ENCODE peak calls at places on chromosomes 13 and 19, in five cellular contexts. One of them, this sample, is unnamed. For H3K4me1 and H3K36me3, the result is how much of the 10 kb centered on the place peaks cover.

GRCh38 chr19:14059093-14059480 is 2.8 kb downstream of the PALM3 start:
- DNase-seq in stomach: peak
- DNase-seq in thoracic aorta: no peak
- DNase-seq in CD8-positive, alpha-beta T cell: peak
- DNase-seq in body of pancreas: no peak
- DNase-seq in this sample: peak

GRCh38 chr13:83709751-83710515 is 172.3 kb downstream of the SLITRK1 start:
- DNase-seq in stomach: no peak
- DNase-seq in thoracic aorta: no peak
- DNase-seq in CD8-positive, alpha-beta T cell: no peak
- DNase-seq in body of pancreas: no peak
- DNase-seq in this sample: no peak

GRCh38 chr19:38944981-38945506 is 14.3 kb downstream of the MRPS12 start:
- DNase-seq in stomach: no peak
- DNase-seq in thoracic aorta: no peak
- DNase-seq in CD8-positive, alpha-beta T cell: no peak
- DNase-seq in body of pancreas: no peak
- DNase-seq in this sample: no peak

GRCh38 chr19:52602931-52603330 is 32.8 kb downstream of the ZNF701 start:
- DNase-seq in stomach: no peak
- DNase-seq in thoracic aorta: no peak
- DNase-seq in CD8-positive, alpha-beta T cell: no peak
- DNase-seq in body of pancreas: no peak
- DNase-seq in this sample: no peak

GRCh38 chr13:112057736-112058518 is 9.0 kb upstream of the SOX1 start:
- DNase-seq in stomach: no peak
- DNase-seq in thoracic aorta: no peak
- DNase-seq in CD8-positive, alpha-beta T cell: no peak
- DNase-seq in body of pancreas: no peak
- DNase-seq in this sample: no peak

GRCh38 chr13:32370805-32371204 is 55.5 kb downstream of the BRCA2 start:
- DNase-seq in stomach: no peak
- DNase-seq in thoracic aorta: no peak
- DNase-seq in CD8-positive, alpha-beta T cell: no peak
- DNase-seq in body of pancreas: no peak
- DNase-seq in this sample: no peak

GRCh38 chr13:44312131-44312530 is 61.5 kb upstream of the SERP2 start:
- DNase-seq in stomach: no peak
- DNase-seq in thoracic aorta: no peak
- DNase-seq in CD8-positive, alpha-beta T cell: no peak
- DNase-seq in body of pancreas: no peak
- DNase-seq in this sample: no peak

GRCh38 chr13:41577437-41577836 is 120.1 kb downstream of the RGCC start:
- DNase-seq in stomach: peak
- DNase-seq in thoracic aorta: no peak
- DNase-seq in CD8-positive, alpha-beta T cell: no peak
- DNase-seq in body of pancreas: no peak
- DNase-seq in this sample: no peak

GRCh38 chr19:29503140-29503758 is 22.5 kb upstream of the VSTM2B start:
- DNase-seq in stomach: no peak
- DNase-seq in thoracic aorta: no peak
- DNase-seq in CD8-positive, alpha-beta T cell: no peak
- DNase-seq in body of pancreas: no peak
- DNase-seq in this sample: no peak

GRCh38 chr19:34180273-34180672 is 8.0 kb downstream of the LSM14A start:
- DNase-seq in stomach: no peak
- DNase-seq in thoracic aorta: no peak
- DNase-seq in CD8-positive, alpha-beta T cell: no peak
- DNase-seq in body of pancreas: no peak
- DNase-seq in this sample: no peak
- H3K4me1 ChIP-seq in stomach: half or more
- H3K4me1 ChIP-seq in thoracic aorta: half or more
- H3K4me1 ChIP-seq in CD8-positive, alpha-beta T cell: half or more
- H3K4me1 ChIP-seq in body of pancreas: half or more
- H3K4me1 ChIP-seq in this sample: half or more

GRCh38 chr13:113350065-113350937 is 13.6 kb downstream of the GRTP1 start:
- DNase-seq in stomach: no peak
- DNase-seq in thoracic aorta: no peak
- DNase-seq in CD8-positive, alpha-beta T cell: no peak
- DNase-seq in body of pancreas: no peak
- DNase-seq in this sample: no peak
- H3K36me3 ChIP-seq in stomach: under half
- H3K36me3 ChIP-seq in thoracic aorta: under half
- H3K36me3 ChIP-seq in CD8-positive, alpha-beta T cell: under half
- H3K36me3 ChIP-seq in body of pancreas: under half
- H3K36me3 ChIP-seq in this sample: under half

GRCh38 chr13:75363371-75363770 is 118.6 kb downstream of the TBC1D4 start:
- DNase-seq in stomach: no peak
- DNase-seq in thoracic aorta: no peak
- DNase-seq in CD8-positive, alpha-beta T cell: no peak
- DNase-seq in body of pancreas: no peak
- DNase-seq in this sample: peak
- H3K4me1 ChIP-seq in stomach: under half
- H3K4me1 ChIP-seq in thoracic aorta: under half
- H3K4me1 ChIP-seq in CD8-positive, alpha-beta T cell: under half
- H3K4me1 ChIP-seq in body of pancreas: under half
- H3K4me1 ChIP-seq in this sample: under half

GRCh38 chr19:58554494-58555368 is at the start of gene CHMP2A:
- DNase-seq in stomach: peak
- DNase-seq in thoracic aorta: peak
- DNase-seq in CD8-positive, alpha-beta T cell: peak
- DNase-seq in body of pancreas: peak
- DNase-seq in this sample: peak

GRCh38 chr19:58553799-58554493 is 959 bp downstream of the CHMP2A start:
- DNase-seq in stomach: no peak
- DNase-seq in thoracic aorta: no peak
- DNase-seq in CD8-positive, alpha-beta T cell: no peak
- DNase-seq in body of pancreas: peak
- DNase-seq in this sample: no peak

GRCh38 chr19:58551123-58551497 is 3.8 kb downstream of the CHMP2A start:
- DNase-seq in stomach: no peak
- DNase-seq in thoracic aorta: no peak
- DNase-seq in CD8-positive, alpha-beta T cell: no peak
- DNase-seq in body of pancreas: no peak
- DNase-seq in this sample: no peak

GRCh38 chr19:58551577-58552471 is 3.1 kb downstream of the CHMP2A start:
- DNase-seq in stomach: no peak
- DNase-seq in thoracic aorta: no peak
- DNase-seq in CD8-positive, alpha-beta T cell: no peak
- DNase-seq in body of pancreas: peak
- DNase-seq in this sample: no peak

GRCh38 chr19:58552655-58553054 is 2.2 kb downstream of the CHMP2A start:
- DNase-seq in stomach: no peak
- DNase-seq in thoracic aorta: no peak
- DNase-seq in CD8-positive, alpha-beta T cell: no peak
- DNase-seq in body of pancreas: no peak
- DNase-seq in this sample: no peak
- H3K36me3 ChIP-seq in stomach: half or more
- H3K36me3 ChIP-seq in thoracic aorta: half or more
- H3K36me3 ChIP-seq in CD8-positive, alpha-beta T cell: half or more
- H3K36me3 ChIP-seq in body of pancreas: under half
- H3K36me3 ChIP-seq in this sample: half or more

GRCh38 chr19:2207991-2208860 is 27.9 kb downstream of the PLEKHJ1 start:
- DNase-seq in stomach: peak
- DNase-seq in thoracic aorta: peak
- DNase-seq in CD8-positive, alpha-beta T cell: peak
- DNase-seq in body of pancreas: peak
- DNase-seq in this sample: no peak

GRCh38 chr19:2208975-2209374 is 27.2 kb downstream of the PLEKHJ1 start:
- DNase-seq in stomach: no peak
- DNase-seq in thoracic aorta: no peak
- DNase-seq in CD8-positive, alpha-beta T cell: no peak
- DNase-seq in body of pancreas: no peak
- DNase-seq in this sample: no peak

GRCh38 chr19:2210987-2211740 is 25.0 kb downstream of the PLEKHJ1 start:
- DNase-seq in stomach: no peak
- DNase-seq in thoracic aorta: no peak
- DNase-seq in CD8-positive, alpha-beta T cell: no peak
- DNase-seq in body of pancreas: no peak
- DNase-seq in this sample: no peak

GRCh38 chr19:2209408-2209807 is 26.7 kb downstream of the PLEKHJ1 start:
- DNase-seq in stomach: no peak
- DNase-seq in thoracic aorta: no peak
- DNase-seq in CD8-positive, alpha-beta T cell: no peak
- DNase-seq in body of pancreas: no peak
- DNase-seq in this sample: no peak

DNA sequence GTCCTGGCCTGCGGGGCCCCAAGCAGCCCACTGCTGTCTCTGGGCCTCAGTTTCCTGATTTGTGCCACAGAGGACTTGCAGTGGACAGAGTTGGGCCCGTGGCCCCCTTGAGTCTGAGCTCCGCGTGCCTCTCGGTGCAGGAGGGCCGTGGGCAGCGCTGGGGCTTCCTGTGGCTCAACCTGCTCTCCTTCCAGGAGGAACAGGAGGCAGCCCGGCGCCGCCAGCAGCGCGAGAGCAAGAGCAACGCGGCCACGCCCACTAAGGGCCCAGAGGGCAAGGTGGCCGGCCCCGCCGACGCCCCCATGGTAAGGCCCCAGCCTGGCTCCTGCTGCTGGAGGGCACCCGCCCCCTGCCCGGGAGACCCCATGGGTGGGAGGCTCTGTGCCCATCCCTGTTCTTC is 25.9 kb downstream of the PLEKHJ1 start:
- DNase-seq in stomach: no peak
- DNase-seq in thoracic aorta: no peak
- DNase-seq in CD8-positive, alpha-beta T cell: no peak
- DNase-seq in body of pancreas: no peak
- DNase-seq in this sample: no peak
- H3K4me1 ChIP-seq in stomach: under half
- H3K4me1 ChIP-seq in thoracic aorta: under half
- H3K4me1 ChIP-seq in CD8-positive, alpha-beta T cell: under half
- H3K4me1 ChIP-seq in body of pancreas: under half
- H3K4me1 ChIP-seq in this sample: under half

GRCh38 chr13:113513761-113514160 is 23.2 kb upstream of the DCUN1D2 start:
- DNase-seq in stomach: no peak
- DNase-seq in thoracic aorta: no peak
- DNase-seq in CD8-positive, alpha-beta T cell: no peak
- DNase-seq in body of pancreas: no peak
- DNase-seq in this sample: no peak

GRCh38 chr13:113514844-113515243 is 24.3 kb upstream of the DCUN1D2 start:
- DNase-seq in stomach: no peak
- DNase-seq in thoracic aorta: no peak
- DNase-seq in CD8-positive, alpha-beta T cell: no peak
- DNase-seq in body of pancreas: no peak
- DNase-seq in this sample: no peak

GRCh38 chr13:113518080-113518803 is 27.7 kb upstream of the DCUN1D2 start:
- DNase-seq in stomach: no peak
- DNase-seq in thoracic aorta: no peak
- DNase-seq in CD8-positive, alpha-beta T cell: no peak
- DNase-seq in body of pancreas: no peak
- DNase-seq in this sample: no peak

GRCh38 chr13:113520571-113520970 is 30.1 kb upstream of the DCUN1D2 start:
- DNase-seq in stomach: no peak
- DNase-seq in thoracic aorta: no peak
- DNase-seq in CD8-positive, alpha-beta T cell: no peak
- DNase-seq in body of pancreas: no peak
- DNase-seq in this sample: no peak

DNA sequence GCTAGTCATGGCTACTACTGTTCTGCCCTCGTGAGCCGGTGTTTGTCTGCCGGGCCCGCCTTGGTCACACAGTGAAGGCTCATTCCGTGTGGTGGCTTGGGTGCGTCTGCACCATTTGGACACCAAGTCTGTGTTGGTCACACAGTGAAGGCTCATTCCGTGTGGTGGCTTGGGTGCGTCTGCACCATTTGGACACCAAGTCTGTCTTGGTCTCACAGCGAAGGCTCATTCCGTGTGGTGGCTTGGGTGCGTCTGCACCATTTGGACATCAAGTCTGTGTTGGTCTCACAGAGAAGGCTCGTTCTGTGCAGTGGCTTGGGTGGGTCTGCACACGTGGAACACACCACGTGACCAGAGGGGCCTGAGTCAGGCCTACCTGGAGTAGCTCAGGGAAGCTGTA is 29.0 kb upstream of the DCUN1D2 start:
- DNase-seq in stomach: no peak
- DNase-seq in thoracic aorta: no peak
- DNase-seq in CD8-positive, alpha-beta T cell: no peak
- DNase-seq in body of pancreas: no peak
- DNase-seq in this sample: no peak
- H3K36me3 ChIP-seq in stomach: half or more
- H3K36me3 ChIP-seq in thoracic aorta: under half
- H3K36me3 ChIP-seq in CD8-positive, alpha-beta T cell: under half
- H3K36me3 ChIP-seq in body of pancreas: under half
- H3K36me3 ChIP-seq in this sample: under half

GRCh38 chr13:27643334-27644158 is 21.9 kb downstream of the POLR1D start:
- DNase-seq in stomach: no peak
- DNase-seq in thoracic aorta: no peak
- DNase-seq in CD8-positive, alpha-beta T cell: no peak
- DNase-seq in body of pancreas: no peak
- DNase-seq in this sample: no peak
- H3K4me1 ChIP-seq in stomach: under half
- H3K4me1 ChIP-seq in thoracic aorta: under half
- H3K4me1 ChIP-seq in CD8-positive, alpha-beta T cell: under half
- H3K4me1 ChIP-seq in body of pancreas: under half
- H3K4me1 ChIP-seq in this sample: under half